ENCODE peak calls at places on chromosomes 1 and 21, in eight cellular contexts. T is right cardiac atrium; N is cardiac muscle cell; H is neural progenitor cell; O is CD8-positive, alpha-beta memory T cell; W is Karpas-422; D is PC-9; K is OCI-LY7. I is an unnamed sample. For H3K9me3, the result is how much of the 10 kb centered on the place peaks cover.

GRCh38 chr1:77605246-77606026 is 77.0 kb downstream of the ZZZ3 start:
- DNase-seq in T (peak), N (peak), H (no peak), O (no peak), W (no peak), D (peak), K (no peak), I (no peak)

GRCh38 chr1:51708911-51709760 is 92.2 kb downstream of the OSBPL9 start:
- DNase-seq in T (peak), N (no peak), H (no peak), O (no peak), W (no peak), D (no peak), K (no peak), I (no peak)

GRCh38 chr1:21045351-21045750 is 131.3 kb downstream of the EIF4G3 start:
- DNase-seq in T (no peak), N (peak), H (no peak), O (no peak), W (no peak), D (no peak), K (no peak), I (no peak)

GRCh38 chr1:77438239-77438913 is 156.6 kb downstream of the AK5 start:
- DNase-seq in T (no peak), N (peak), H (no peak), O (no peak), W (no peak), D (no peak), K (no peak), I (no peak)

GRCh38 chr1:23646571-23646970 is 45.0 kb upstream of the RPL11 start:
- DNase-seq in T (no peak), N (no peak), H (no peak), O (no peak), W (peak), D (no peak), K (no peak), I (no peak)

GRCh38 chr1:208604295-208604694 is 360.1 kb upstream of the PLXNA2 start:
- DNase-seq in T (no peak), N (peak), H (no peak), O (no peak), W (no peak), D (no peak), K (no peak), I (no peak)

GRCh38 chr1:214583824-214584554 is 19.0 kb upstream of the CENPF start:
- DNase-seq in T (no peak), N (no peak), H (no peak), O (no peak), W (no peak), D (no peak), K (no peak), I (no peak)

GRCh38 chr1:68232354-68233148 is at the start of gene WLS:
- DNase-seq in T (peak), N (peak), H (peak), O (no peak), W (no peak), D (no peak), K (no peak), I (peak)

GRCh38 chr1:165828103-165828558 is 717 bp downstream of the UCK2 start:
- DNase-seq in T (peak), N (peak), H (peak), O (peak), W (peak), D (no peak), K (peak), I (peak)

GRCh38 chr1:70134148-70134547 is 71.2 kb downstream of the LRRC40 start:
- DNase-seq in T (no peak), N (no peak), H (peak), O (no peak), W (no peak), D (no peak), K (no peak), I (no peak)

GRCh38 chr1:18532390-18533170 is 51.9 kb downstream of the KLHDC7A start:
- DNase-seq in T (no peak), N (no peak), H (no peak), O (no peak), W (no peak), D (no peak), K (no peak), I (no peak)

GRCh38 chr21:15751561-15751960 is 21.8 kb downstream of the USP25 start:
- DNase-seq in T (no peak), N (no peak), H (no peak), O (no peak), W (no peak), D (no peak), K (no peak), I (no peak)

GRCh38 chr1:151908228-151908691 is 1.1 kb downstream of the THEM4 start:
- DNase-seq in T (peak), N (peak), H (peak), O (no peak), W (peak), D (peak), K (peak), I (no peak)

GRCh38 chr1:151905070-151905442 is 4.3 kb downstream of the THEM4 start:
- DNase-seq in T (no peak), N (peak), H (no peak), O (peak), W (no peak), D (no peak), K (no peak), I (no peak)

GRCh38 chr1:151912973-151913372 is 3.7 kb upstream of the THEM4 start:
- DNase-seq in T (no peak), N (no peak), H (no peak), O (no peak), W (no peak), D (no peak), K (no peak), I (no peak)

GRCh38 chr1:151907363-151908139 is 1.8 kb downstream of the THEM4 start:
- DNase-seq in T (no peak), N (no peak), H (no peak), O (no peak), W (peak), D (no peak), K (peak), I (no peak)

DNA sequence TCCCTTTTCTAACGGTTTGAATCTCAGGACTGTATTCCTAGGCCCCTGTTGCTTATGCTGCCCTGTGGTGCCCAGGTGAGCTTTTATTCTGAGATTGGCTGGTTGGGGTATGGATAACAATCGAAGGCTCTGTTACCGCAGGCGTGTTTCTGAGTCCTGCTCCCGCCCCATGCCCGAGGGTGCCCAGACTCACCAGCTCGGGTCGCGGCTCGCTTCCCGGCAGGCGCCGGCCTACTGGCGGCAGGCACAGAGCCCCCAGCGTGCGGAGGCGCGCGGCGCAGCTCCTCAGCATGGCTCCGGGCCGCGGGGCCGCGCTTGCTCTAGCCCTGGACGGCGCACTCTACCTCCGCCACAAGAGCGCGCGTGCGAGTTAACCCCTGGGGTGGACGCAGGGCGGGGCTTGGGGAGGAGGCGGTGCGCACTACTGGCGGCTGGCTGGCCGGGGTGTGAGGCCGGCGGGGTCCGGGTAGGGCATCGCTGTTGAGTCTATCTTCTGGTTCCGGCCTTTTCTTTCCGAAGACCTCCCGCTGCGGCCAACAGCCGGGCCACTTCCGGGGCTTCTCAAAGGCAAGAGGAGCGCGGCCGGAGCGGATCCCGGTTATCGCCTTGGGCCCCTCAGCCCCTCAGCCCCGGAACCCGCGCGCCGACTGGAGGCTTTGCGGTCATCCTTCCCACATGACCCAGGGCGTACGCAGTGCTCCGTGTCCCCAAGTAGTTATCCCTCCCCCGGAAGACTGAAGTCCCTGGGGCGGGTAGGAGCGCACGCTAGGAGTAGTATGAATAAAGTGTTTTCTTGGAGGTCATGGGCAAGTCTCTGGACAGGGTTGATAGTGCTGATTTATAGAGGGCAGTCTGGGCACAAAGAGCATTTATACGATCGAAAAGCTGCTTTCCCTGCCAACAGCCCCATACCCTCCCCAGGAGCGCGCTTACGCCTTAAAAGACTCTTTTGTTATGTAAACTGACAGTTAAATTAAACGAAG is at the start of gene THEM4:
- DNase-seq in T (peak), N (peak), H (peak), O (peak), W (peak), D (peak), K (peak), I (peak)
- H3K9me3 ChIP-seq in T (under half), N (under half), H (under half), O (under half), W (under half), D (under half), K (under half), I (under half)

DNA sequence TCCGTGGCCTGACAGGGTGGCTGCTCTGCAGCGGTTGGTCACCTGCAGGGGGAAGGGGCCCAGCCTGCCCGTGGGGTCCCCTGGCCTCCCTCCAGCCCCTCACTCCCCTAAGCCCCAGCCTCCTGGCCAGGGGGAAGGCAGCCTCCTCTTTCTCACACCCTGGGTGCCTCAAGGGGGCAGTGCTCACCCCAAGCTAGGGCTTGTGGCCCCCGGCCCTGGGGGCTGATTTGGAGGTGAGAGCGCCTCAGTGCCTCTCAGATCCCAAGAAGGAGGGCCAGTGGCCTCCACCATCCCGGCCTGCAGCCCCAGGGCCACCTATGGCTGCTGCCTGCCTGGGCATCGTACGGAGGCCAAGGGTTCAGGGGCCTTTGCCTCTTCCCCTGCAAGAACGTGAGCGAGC is 66.4 kb upstream of the TTC34 start:
- DNase-seq in T (peak), N (no peak), H (no peak), O (no peak), W (no peak), D (no peak), K (no peak), I (no peak)
- H3K9me3 ChIP-seq in T (under half), N (under half), H (under half), O (under half), W (under half), D (under half), K (under half), I (under half)

GRCh38 chr1:248013229-248013710 is at the start of gene OR2L5:
- DNase-seq in T (no peak), N (no peak), H (no peak), O (no peak), W (no peak), D (no peak), K (no peak), I (no peak)

GRCh38 chr1:248009681-248010080 is 3.8 kb upstream of the OR2L5 start:
- DNase-seq in T (no peak), N (no peak), H (no peak), O (no peak), W (no peak), D (no peak), K (no peak), I (no peak)

DNA sequence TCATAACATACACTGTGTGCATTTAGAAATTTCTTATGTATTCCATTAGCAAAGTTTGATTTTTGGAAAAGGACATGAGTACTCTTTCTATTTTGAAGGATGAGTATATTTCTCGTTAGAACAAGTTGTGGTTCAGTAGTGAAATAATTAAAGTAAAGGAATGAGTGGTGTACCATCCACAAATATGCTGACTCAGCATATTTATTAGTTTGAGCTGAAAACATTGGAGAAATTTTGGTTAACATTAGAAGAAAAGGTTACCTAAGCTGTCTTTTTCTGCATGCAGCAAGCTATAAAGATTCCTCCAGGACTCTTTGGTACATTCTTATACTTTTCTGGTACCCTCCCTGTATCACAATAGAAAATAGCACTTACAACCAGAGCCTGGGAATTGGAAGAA is 5.7 kb upstream of the OR2L5 start:
- DNase-seq in T (no peak), N (no peak), H (no peak), O (no peak), W (no peak), D (no peak), K (no peak), I (no peak)
- H3K9me3 ChIP-seq in T (under half), N (under half), H (under half), O (under half), W (under half), D (under half), K (under half), I (under half)

GRCh38 chr1:44174630-44175029 is 33.2 kb upstream of the KLF18 start:
- DNase-seq in T (no peak), N (no peak), H (no peak), O (no peak), W (no peak), D (no peak), K (peak), I (no peak)
- H3K9me3 ChIP-seq in T (under half), N (under half), H (under half), O (under half), W (under half), D (under half), K (under half), I (under half)

DNA sequence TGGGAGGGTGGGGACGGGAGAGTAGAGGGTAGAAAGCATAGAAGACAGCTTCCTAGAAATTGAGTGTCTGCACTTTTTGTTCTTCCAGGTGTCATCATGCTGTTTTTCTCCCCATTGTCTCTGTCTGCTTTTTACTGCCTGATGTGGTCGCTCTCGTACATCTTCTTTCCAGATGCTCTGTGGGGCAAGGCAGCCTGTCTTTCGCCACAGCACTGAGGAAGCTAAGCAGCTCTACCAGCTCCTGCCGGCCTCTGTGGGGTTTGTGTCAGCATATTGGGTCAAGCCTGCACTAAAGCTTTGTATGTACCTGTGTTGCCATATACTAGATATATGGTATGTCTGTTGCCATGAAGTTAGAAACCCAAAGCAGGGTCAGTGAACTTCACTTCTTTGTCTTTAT is 13.2 kb downstream of the TMEM269 start:
- DNase-seq in T (no peak), N (no peak), H (no peak), O (no peak), W (no peak), D (no peak), K (no peak), I (no peak)
- H3K9me3 ChIP-seq in T (under half), N (under half), H (under half), O (under half), W (under half), D (under half), K (under half), I (under half)

GRCh38 chr1:248792342-248792741 is 33.4 kb downstream of the SH3BP5L start:
- DNase-seq in T (no peak), N (no peak), H (no peak), O (no peak), W (peak), D (no peak), K (no peak), I (no peak)
- H3K9me3 ChIP-seq in T (under half), N (under half), H (under half), O (under half), W (under half), D (under half), K (under half), I (under half)

GRCh38 chr1:3000671-3001470 is 20.4 kb upstream of the ACTRT2 start:
- DNase-seq in T (no peak), N (no peak), H (no peak), O (no peak), W (no peak), D (no peak), K (no peak), I (no peak)

GRCh38 chr1:3003941-3004270 is 17.4 kb upstream of the ACTRT2 start:
- DNase-seq in T (no peak), N (no peak), H (no peak), O (no peak), W (no peak), D (no peak), K (no peak), I (no peak)

GRCh38 chr1:3001471-3002348 is 19.6 kb upstream of the ACTRT2 start:
- DNase-seq in T (no peak), N (no peak), H (no peak), O (no peak), W (no peak), D (no peak), K (no peak), I (no peak)

GRCh38 chr1:3003039-3003940 is 18.0 kb upstream of the ACTRT2 start:
- DNase-seq in T (peak), N (no peak), H (no peak), O (no peak), W (no peak), D (no peak), K (no peak), I (no peak)

DNA sequence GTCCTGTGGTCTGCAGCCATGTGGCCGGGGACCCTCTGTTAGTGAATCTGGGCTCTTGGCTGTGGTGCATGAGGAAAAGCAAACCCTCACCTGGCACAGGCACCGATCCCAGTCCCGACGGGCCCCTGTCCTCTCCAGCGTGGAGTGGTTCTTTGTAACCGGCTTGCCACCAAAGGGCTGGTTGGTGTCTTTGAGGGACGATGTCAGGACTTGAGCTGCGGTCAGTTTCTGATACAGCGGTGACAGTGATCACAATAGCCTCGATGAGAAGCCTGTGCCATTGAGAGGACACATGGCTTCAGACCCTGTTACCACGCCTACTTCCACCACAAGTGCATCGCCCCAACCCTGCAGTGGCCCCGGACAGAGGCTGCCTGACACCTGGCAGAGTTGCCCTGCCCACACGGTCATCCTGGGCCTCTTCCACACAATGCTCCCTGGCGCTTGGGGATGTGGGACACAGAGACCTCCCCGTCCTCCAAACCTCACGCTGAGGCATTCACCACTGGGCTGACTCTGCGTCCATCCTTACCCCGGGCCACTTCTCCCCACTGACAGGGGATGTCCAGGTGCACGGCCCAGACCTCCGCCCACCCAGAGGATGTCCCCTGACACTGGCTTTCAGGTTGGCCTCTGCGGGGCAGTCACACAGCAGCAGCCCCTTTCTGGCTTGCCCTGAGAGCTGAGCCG is 18.8 kb upstream of the ACTRT2 start:
- DNase-seq in T (no peak), N (no peak), H (no peak), O (no peak), W (peak), D (no peak), K (no peak), I (no peak)
- H3K9me3 ChIP-seq in T (under half), N (under half), H (under half), O (under half), W (under half), D (under half), K (under half), I (under half)

GRCh38 chr1:87636198-87636892 is 307.7 kb downstream of the LMO4 start:
- DNase-seq in T (no peak), N (no peak), H (no peak), O (no peak), W (no peak), D (no peak), K (no peak), I (no peak)
- H3K9me3 ChIP-seq in T (under half), N (under half), H (under half), O (under half), W (under half), D (under half), K (under half), I (under half)

DNA sequence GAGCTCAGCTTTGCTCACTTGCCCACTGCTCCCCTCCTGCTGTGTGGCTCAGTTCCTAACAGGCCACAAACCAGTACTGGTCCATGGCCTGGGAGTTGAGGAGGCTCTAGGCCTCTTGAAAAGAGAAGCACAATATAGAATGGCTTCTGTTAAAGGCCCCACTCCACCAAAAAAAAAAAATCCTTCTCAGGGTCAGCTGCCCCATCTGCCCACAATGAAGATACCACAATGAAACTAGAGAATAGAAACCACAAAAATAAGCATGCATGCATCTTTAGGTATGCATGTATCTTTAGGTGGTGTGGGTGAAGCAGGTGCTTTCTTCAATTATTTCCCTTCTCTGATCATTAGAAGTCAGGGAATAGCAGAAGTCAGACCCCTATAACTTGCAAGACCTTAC is 620.4 kb upstream of the BEND5 start:
- DNase-seq in T (no peak), N (no peak), H (no peak), O (no peak), W (no peak), D (no peak), K (no peak), I (no peak)
- H3K9me3 ChIP-seq in T (under half), N (under half), H (under half), O (under half), W (under half), D (under half), K (under half), I (under half)